ENCODE peak calls at places on chromosome 17, in five cellular contexts. U is choroid plexus epithelial cell; C is CD8-positive, alpha-beta T cell; B is progenitor cell of endocrine pancreas; M is cardiac fibroblast. X is an unnamed sample.

GRCh38 chr17:40819528-40820125 is 2.8 kb downstream of the KRT10 start:
- DNase-seq in U (peak), C (no peak), B (no peak), M (peak), X (no peak)

GRCh38 chr17:74569392-74570003 is 2.2 kb upstream of the CD300H start:
- DNase-seq in U (peak), C (no peak), B (no peak), M (peak), X (no peak)

GRCh38 chr17:56076980-56077379 is 76.3 kb upstream of the ANKFN1 start:
- DNase-seq in U (no peak), C (no peak), B (no peak), M (no peak), X (no peak)

GRCh38 chr17:29561541-29562517 is 5.0 kb downstream of the ABHD15 start:
- DNase-seq in U (no peak), C (no peak), B (no peak), M (peak), X (no peak)

GRCh38 chr17:44826123-44826790 is 3.8 kb downstream of the GJC1 start:
- DNase-seq in U (no peak), C (no peak), B (no peak), M (no peak), X (no peak)

GRCh38 chr17:8143581-8144400 is 8.4 kb downstream of the PER1 start:
- DNase-seq in U (no peak), C (no peak), B (no peak), M (peak), X (no peak)

GRCh38 chr17:65633988-65634387 is 72.5 kb upstream of the AXIN2 start:
- DNase-seq in U (peak), C (no peak), B (no peak), M (peak), X (no peak)

GRCh38 chr17:78986048-78986648 is 6.4 kb upstream of the LGALS3BP start:
- DNase-seq in U (peak), C (no peak), B (no peak), M (peak), X (no peak)

GRCh38 chr17:60161598-60162330 is 12.0 kb downstream of the CA4 start:
- DNase-seq in U (no peak), C (no peak), B (no peak), M (no peak), X (no peak)

GRCh38 chr17:47239663-47240374 is 13.8 kb upstream of the ITGB3 start:
- DNase-seq in U (peak), C (no peak), B (no peak), M (peak), X (no peak)

GRCh38 chr17:47240806-47241205 is 12.8 kb upstream of the ITGB3 start:
- DNase-seq in U (no peak), C (no peak), B (no peak), M (no peak), X (no peak)

GRCh38 chr17:47240375-47240764 is 13.3 kb upstream of the ITGB3 start:
- DNase-seq in U (no peak), C (no peak), B (no peak), M (no peak), X (no peak)

GRCh38 chr17:47237841-47238240 is 15.8 kb upstream of the ITGB3 start:
- DNase-seq in U (no peak), C (no peak), B (no peak), M (no peak), X (no peak)

GRCh38 chr17:47238321-47239010 is 15.2 kb upstream of the ITGB3 start:
- DNase-seq in U (no peak), C (no peak), B (no peak), M (no peak), X (no peak)
- TF ChIP-seq CTCF in U (no peak), C (no peak), B (no peak), M (no peak), X (no peak)

DNA sequence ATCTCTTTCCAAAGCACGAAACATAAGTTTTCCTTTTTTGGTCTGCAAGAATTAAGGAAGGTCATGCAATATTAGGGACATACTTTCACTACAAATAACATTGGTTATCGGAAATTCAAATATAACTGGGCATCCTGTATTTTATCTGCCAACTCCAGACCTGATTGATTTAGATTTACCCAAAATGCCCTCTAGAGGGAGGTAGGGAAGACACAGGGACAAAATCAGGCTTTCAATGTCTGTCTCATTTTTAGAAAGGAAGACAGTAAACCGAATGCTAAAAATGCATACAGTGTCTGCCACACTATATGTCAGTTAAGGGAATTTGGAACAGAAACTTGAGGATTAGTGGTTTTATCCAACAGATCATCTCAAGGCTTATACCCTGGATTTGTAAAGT is 161.7 kb upstream of the SOX9 start:
- DNase-seq in U (peak), C (no peak), B (no peak), M (peak), X (no peak)
- TF ChIP-seq CTCF in U (peak), C (no peak), B (peak), M (peak), X (peak)

GRCh38 chr17:69059458-69060205 is 1.1 kb downstream of the ABCA9 start:
- DNase-seq in U (peak), C (no peak), B (no peak), M (peak), X (no peak)

GRCh38 chr17:69062860-69063621 is 2.3 kb upstream of the ABCA9 start:
- DNase-seq in U (peak), C (no peak), B (no peak), M (peak), X (no peak)

GRCh38 chr17:69058165-69058564 is 2.6 kb downstream of the ABCA9 start:
- DNase-seq in U (no peak), C (no peak), B (no peak), M (no peak), X (no peak)

GRCh38 chr17:69061901-69062556 is 1.3 kb upstream of the ABCA9 start:
- DNase-seq in U (no peak), C (no peak), B (no peak), M (no peak), X (no peak)

DNA sequence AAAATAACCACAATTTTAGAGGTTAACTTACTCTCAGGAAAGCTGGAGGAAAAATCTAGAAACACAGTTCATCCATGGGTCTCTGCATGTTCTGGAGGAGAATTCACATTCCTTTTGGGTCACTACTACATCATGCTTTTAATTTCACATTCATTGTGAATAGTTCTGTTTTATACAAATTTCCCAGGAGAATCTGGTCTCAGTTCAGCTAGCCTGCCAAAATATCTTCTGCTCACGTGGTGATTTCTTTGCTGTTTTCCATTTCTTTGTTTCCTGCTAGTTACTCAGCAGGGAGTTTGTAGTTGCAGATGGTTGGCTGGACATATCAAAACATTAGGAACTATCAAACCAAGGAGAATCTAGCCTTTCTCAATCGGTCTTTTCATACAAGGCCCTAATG is at the start of gene ABCA9:
- DNase-seq in U (peak), C (no peak), B (no peak), M (peak), X (no peak)
- TF ChIP-seq CTCF in U (no peak), C (no peak), B (no peak), M (no peak), X (no peak)

GRCh38 chr17:50686494-50687199 is 21.1 kb downstream of the ANKRD40 start:
- DNase-seq in U (no peak), C (no peak), B (no peak), M (peak), X (no peak)
- TF ChIP-seq CTCF in U (no peak), C (no peak), B (no peak), M (no peak), X (no peak)

X was measured in D721Med.